ENCODE peak calls at places on chromosome 3, in nine cellular contexts. D, H, O, U, X, I, Q, G and A are unnamed samples.

GRCh38 chr3:147449669-147450068 is 40.5 kb downstream of the ZIC1 start:
- DNase-seq in D (no peak), H (no peak), O (no peak), U (no peak), X (no peak), I (no peak), Q (no peak), G (no peak), A (no peak)

GRCh38 chr3:128397484-128397883 is 69.2 kb downstream of the DNAJB8 start:
- DNase-seq in D (no peak), H (no peak), O (no peak), U (no peak), X (no peak), I (no peak), Q (no peak), G (no peak), A (no peak)

GRCh38 chr3:48614044-48614443 is 4.6 kb upstream of the UQCRC1 start:
- DNase-seq in D (peak; percentile 87), H (no peak), O (no peak), U (no peak), X (no peak), I (peak; percentile 80), Q (peak; percentile 35), G (no peak), A (no peak)

GRCh38 chr3:128942161-128942952 is 51.5 kb downstream of the CFAP92 start:
- DNase-seq in D (no peak), H (no peak), O (no peak), U (no peak), X (no peak), I (no peak), Q (peak; percentile 6), G (no peak), A (peak; percentile 84)

GRCh38 chr3:55729546-55729945 is 242.4 kb upstream of the WNT5A start:
- DNase-seq in D (no peak), H (no peak), O (no peak), U (no peak), X (no peak), I (no peak), Q (no peak), G (no peak), A (no peak)

GRCh38 chr3:38136272-38136806 is 588 bp downstream of the ACAA1 start:
- DNase-seq in D (peak; percentile 52), H (no peak), O (no peak), U (no peak), X (no peak), I (peak; percentile 48), Q (peak; percentile 32), G (no peak), A (no peak)

GRCh38 chr3:4551826-4552442 is 58.8 kb downstream of the ITPR1 start:
- DNase-seq in D (no peak), H (no peak), O (no peak), U (no peak), X (no peak), I (no peak), Q (no peak), G (no peak), A (no peak)

GRCh38 chr3:195154793-195155535 is 116.0 kb downstream of the XXYLT1 start:
- DNase-seq in D (peak; percentile 91), H (no peak), O (peak; percentile 65), U (peak; percentile 41), X (peak; percentile 48), I (peak; percentile 86), Q (peak; percentile 98), G (peak; percentile 94), A (peak; percentile 90)

GRCh38 chr3:35639251-35640185 is at the start of gene ARPP21:
- DNase-seq in D (no peak), H (peak; percentile 86), O (peak; percentile 24), U (peak; percentile 12), X (peak; percentile 38), I (peak; percentile 13), Q (no peak), G (no peak), A (peak; percentile 21)

GRCh38 chr3:43892535-43892934 is 201.8 kb downstream of the ABHD5 start:
- DNase-seq in D (no peak), H (no peak), O (peak; percentile 65), U (no peak), X (no peak), I (no peak), Q (no peak), G (no peak), A (no peak)

GRCh38 chr3:107612581-107613182 is 89.9 kb downstream of the BBX start:
- DNase-seq in D (no peak), H (no peak), O (no peak), U (no peak), X (no peak), I (no peak), Q (no peak), G (no peak), A (no peak)

GRCh38 chr3:185807455-185808068 is 17.3 kb downstream of the IGF2BP2 start:
- DNase-seq in D (peak; percentile 68), H (no peak), O (no peak), U (no peak), X (no peak), I (peak; percentile 29), Q (peak; percentile 96), G (no peak), A (no peak)

GRCh38 chr3:155585384-155585783 is 159.5 kb downstream of the PLCH1 start:
- DNase-seq in D (no peak), H (no peak), O (no peak), U (no peak), X (no peak), I (no peak), Q (peak; percentile 7), G (no peak), A (no peak)

GRCh38 chr3:156456771-156457224 is 98.1 kb downstream of the SSR3 start:
- DNase-seq in D (no peak), H (no peak), O (no peak), U (no peak), X (no peak), I (no peak), Q (peak; percentile 77), G (no peak), A (peak; percentile 80)

GRCh38 chr3:67540198-67540894 is 114.1 kb downstream of the SUCLG2 start:
- DNase-seq in D (no peak), H (no peak), O (no peak), U (no peak), X (no peak), I (no peak), Q (no peak), G (no peak), A (no peak)

GRCh38 chr3:128400683-128401082 is 66.0 kb downstream of the DNAJB8 start:
- DNase-seq in D (no peak), H (no peak), O (no peak), U (no peak), X (no peak), I (no peak), Q (no peak), G (no peak), A (no peak)

GRCh38 chr3:146326875-146327543 is 76.1 kb upstream of the PLSCR4 start:
- DNase-seq in D (peak; percentile 76), H (no peak), O (no peak), U (peak; percentile 10), X (no peak), I (peak; percentile 66), Q (peak; percentile 61), G (no peak), A (peak; percentile 55)

GRCh38 chr3:184133840-184134745 is 1.1 kb upstream of the EIF2B5 start:
- DNase-seq in D (peak; percentile 77), H (peak; percentile 94), O (peak; percentile 68), U (peak; percentile 69), X (peak; percentile 73), I (peak; percentile 81), Q (peak; percentile 83), G (peak; percentile 90), A (peak; percentile 91)

GRCh38 chr3:162217603-162218002 is 721.0 kb downstream of the OTOL1 start:
- DNase-seq in D (peak; percentile 66), H (no peak), O (no peak), U (no peak), X (no peak), I (peak; percentile 23), Q (no peak), G (no peak), A (no peak)

GRCh38 chr3:100518983-100519382 is 26.6 kb downstream of the TMEM45A start:
- DNase-seq in D (peak; percentile 53), H (no peak), O (no peak), U (no peak), X (no peak), I (peak; percentile 47), Q (peak; percentile 54), G (no peak), A (no peak)

GRCh38 chr3:19931767-19932188 is 2.2 kb downstream of the EFHB start:
- DNase-seq in D (no peak), H (no peak), O (no peak), U (no peak), X (no peak), I (no peak), Q (peak; percentile 26), G (no peak), A (no peak)

GRCh38 chr3:15443826-15444524 is 16.6 kb downstream of the EAF1 start:
- DNase-seq in D (peak; percentile 66), H (no peak), O (no peak), U (no peak), X (no peak), I (no peak), Q (peak; percentile 92), G (no peak), A (no peak)

GRCh38 chr3:69368129-69368741 is 17.7 kb downstream of the FRMD4B start:
- DNase-seq in D (peak; percentile 68), H (no peak), O (peak; percentile 58), U (no peak), X (no peak), I (no peak), Q (no peak), G (no peak), A (no peak)

GRCh38 chr3:14131134-14131533 is 6.3 kb downstream of the TMEM43 start:
- DNase-seq in D (no peak), H (no peak), O (no peak), U (no peak), X (no peak), I (no peak), Q (no peak), G (no peak), A (no peak)

GRCh38 chr3:111712294-111713180 is 117.4 kb upstream of the ZBED2 start:
- DNase-seq in D (peak; percentile 59), H (no peak), O (no peak), U (no peak), X (no peak), I (peak; percentile 57), Q (peak; percentile 64), G (peak; percentile 30), A (no peak)

GRCh38 chr3:60053518-60054265 is 1003.9 kb upstream of the CFAP20DC start:
- DNase-seq in D (peak; percentile 45), H (no peak), O (no peak), U (no peak), X (no peak), I (peak; percentile 16), Q (peak; percentile 88), G (no peak), A (no peak)

GRCh38 chr3:157572559-157573270 is 69.5 kb upstream of the VEPH1 start:
- DNase-seq in D (peak; percentile 49), H (no peak), O (peak; percentile 48), U (peak; percentile 10), X (no peak), I (peak; percentile 52), Q (peak; percentile 46), G (no peak), A (peak; percentile 77)

GRCh38 chr3:124142389-124142970 is 150.6 kb upstream of the ROPN1 start:
- DNase-seq in D (no peak), H (no peak), O (peak; percentile 11), U (no peak), X (no peak), I (no peak), Q (peak; percentile 58), G (no peak), A (no peak)

GRCh38 chr3:33128706-33129105 is 14.9 kb downstream of the CRTAP start:
- DNase-seq in D (peak; percentile 24), H (no peak), O (no peak), U (no peak), X (no peak), I (peak; percentile 52), Q (no peak), G (no peak), A (no peak)

GRCh38 chr3:127002195-127003174 is 19.6 kb downstream of the PLXNA1 start:
- DNase-seq in D (peak; percentile 96), H (no peak), O (peak; percentile 43), U (no peak), X (peak; percentile 38), I (peak; percentile 98), Q (peak; percentile 93), G (peak; percentile 92), A (peak; percentile 82)

GRCh38 chr3:49880581-49881328 is 11.0 kb upstream of the CAMKV start:
- DNase-seq in D (no peak), H (no peak), O (no peak), U (no peak), X (no peak), I (no peak), Q (no peak), G (no peak), A (no peak)